ENCODE peak calls at places on chromosomes 5 and 9, in four cellular contexts. H is ACHN, Y is natural killer cell, W is ovary. M is an unnamed sample.

GRCh38 chr5:57456056-57456455 is 26.6 kb downstream of the ACTBL2 start:
- DNase-seq in Y (no peak), H (no peak), W (no peak), M (no peak)

GRCh38 chr5:92505925-92506324 is 1075.1 kb downstream of the NR2F1-AS1 start:
- DNase-seq in H (peak; percentile 38), Y (no peak), W (no peak), M (no peak)

GRCh38 chr5:67375606-67376005 is 179.0 kb upstream of the CD180 start:
- DNase-seq in W (no peak), H (no peak), Y (no peak), M (no peak)

GRCh38 chr9:108142504-108143201 is 653.1 kb upstream of the KLF4 start:
- DNase-seq in W (peak; percentile 72), Y (no peak), H (no peak), M (peak; percentile 84)

GRCh38 chr9:133888048-133888778 is 103.9 kb downstream of the VAV2 start:
- DNase-seq in W (no peak), H (no peak), Y (no peak), M (no peak)

GRCh38 chr5:134053840-134054338 is 49.1 kb upstream of the VDAC1 start:
- DNase-seq in W (no peak), H (no peak), Y (no peak), M (no peak)

GRCh38 chr5:129670944-129671343 is 77.0 kb upstream of the MINAR2 start:
- DNase-seq in W (no peak), Y (no peak), H (peak; percentile 61), M (peak; percentile 42)

GRCh38 chr5:177309351-177310191 is 2.1 kb downstream of the MXD3 start:
- DNase-seq in W (no peak), Y (peak; percentile 65), H (peak; percentile 66), M (no peak)

GRCh38 chr9:89137548-89138462 is 40.8 kb downstream of the SHC3 start:
- DNase-seq in Y (no peak), H (peak; percentile 91), W (no peak), M (peak; percentile 83)

GRCh38 chr5:172926796-172927195 is 32.4 kb upstream of the RPL26L1 start:
- DNase-seq in W (no peak), Y (no peak), H (no peak), M (no peak)

GRCh38 chr5:79621056-79621455 is 8.8 kb downstream of the TENT2 start:
- DNase-seq in H (peak; percentile 65), Y (no peak), W (no peak), M (peak; percentile 58)

GRCh38 chr9:9412241-9412640 is 1200.6 kb downstream of the PTPRD start:
- DNase-seq in Y (no peak), W (no peak), H (no peak), M (no peak)

GRCh38 chr9:127451681-127452480 is 571 bp downstream of the LRSAM1 start:
- DNase-seq in Y (peak; percentile 23), H (peak; percentile 72), W (peak; percentile 69), M (no peak)

GRCh38 chr9:133581553-133582343 is 27.4 kb downstream of the FAM163B start:
- DNase-seq in H (no peak), Y (no peak), W (peak; percentile 85), M (no peak)

GRCh38 chr9:89808801-89809200 is 204.0 kb downstream of the GADD45G start:
- DNase-seq in H (peak; percentile 34), W (no peak), Y (no peak), M (no peak)

GRCh38 chr5:82174128-82174918 is 103.8 kb downstream of the RPS23 start:
- DNase-seq in Y (peak; percentile 44), H (peak; percentile 64), W (no peak), M (no peak)

GRCh38 chr9:126893079-126893478 is 21.5 kb upstream of the RALGPS1 start:
- DNase-seq in W (no peak), Y (no peak), H (no peak), M (no peak)

GRCh38 chr5:116578676-116579075 is 4.1 kb upstream of the SEMA6A start:
- DNase-seq in H (no peak), Y (no peak), W (no peak), M (no peak)

GRCh38 chr5:146213210-146213838 is 9.9 kb downstream of the RBM27 start:
- DNase-seq in Y (no peak), W (no peak), H (no peak), M (peak; percentile 20)

GRCh38 chr9:121573717-121574485 is 74.3 kb upstream of the GGTA1 start:
- DNase-seq in H (no peak), Y (no peak), W (no peak), M (no peak)

GRCh38 chr9:27880135-27880534 is 306.9 kb upstream of the C9orf72 start:
- DNase-seq in Y (no peak), H (no peak), W (no peak), M (no peak)

GRCh38 chr5:22734907-22735306 is 118.2 kb downstream of the CDH12 start:
- DNase-seq in Y (no peak), W (no peak), H (no peak), M (no peak)

GRCh38 chr5:158911693-158912363 is 187.9 kb downstream of the EBF1 start:
- DNase-seq in Y (no peak), H (no peak), W (no peak), M (no peak)

GRCh38 chr9:89408628-89409101 is 89.2 kb downstream of the SEMA4D start:
- DNase-seq in Y (peak; percentile 56), W (no peak), H (no peak), M (no peak)

GRCh38 chr5:50320131-50320749 is 120.8 kb downstream of the EMB start:
- DNase-seq in Y (no peak), H (peak; percentile 11), W (no peak), M (no peak)

GRCh38 chr9:34615132-34615531 is 3.2 kb upstream of the RPP25L start:
- DNase-seq in H (no peak), W (no peak), Y (no peak), M (no peak)

GRCh38 chr5:74762599-74762998 is 4.3 kb downstream of the GFM2 start:
- DNase-seq in Y (no peak), W (no peak), H (peak; percentile 89), M (peak; percentile 36)

GRCh38 chr9:132543960-132544359 is 38.4 kb upstream of the BARHL1 start:
- DNase-seq in Y (no peak), W (no peak), H (no peak), M (no peak)

GRCh38 chr5:82100303-82101077 is 128.7 kb downstream of the ATG10 start:
- DNase-seq in W (no peak), H (peak; percentile 92), Y (no peak), M (peak; percentile 86)

GRCh38 chr9:69090943-69091342 is 55.4 kb downstream of the FXN start:
- DNase-seq in H (no peak), Y (no peak), W (no peak), M (no peak)

GRCh38 chr9:109652112-109652511 is 127.9 kb upstream of the PALM2AKAP2 start:
- DNase-seq in Y (no peak), W (no peak), H (no peak), M (no peak)

GRCh38 chr9:138037140-138037539 is 159.6 kb downstream of the CACNA1B start:
- DNase-seq in Y (no peak), W (no peak), H (no peak), M (no peak)

GRCh38 chr5:147935032-147935431 is 28.7 kb upstream of the C5orf46 start:
- DNase-seq in H (peak; percentile 35), W (no peak), Y (no peak), M (peak; percentile 9)

GRCh38 chr5:150272531-150272930 is 17.0 kb downstream of the CAMK2A start:
- DNase-seq in W (no peak), Y (no peak), H (peak; percentile 55), M (no peak)

GRCh38 chr5:150208187-150209015 is 18.5 kb downstream of the SLC6A7 start:
- DNase-seq in Y (no peak), H (peak; percentile 62), W (no peak), M (no peak)

GRCh38 chr9:1732670-1733069 is 282.5 kb upstream of the SMARCA2 start:
- DNase-seq in Y (no peak), H (no peak), W (no peak), M (no peak)

GRCh38 chr5:124007675-124008398 is 495.9 kb downstream of the CSNK1G3 start:
- DNase-seq in Y (no peak), H (peak; percentile 31), W (no peak), M (no peak)

GRCh38 chr5:112339761-112340160 is 79.3 kb downstream of the EPB41L4A start:
- DNase-seq in Y (no peak), W (no peak), H (peak; percentile 28), M (peak; percentile 63)